ENCODE peak calls at places on chromosomes 3 and 15, in four cellular contexts. E is MM.1S, K is GM23338, S is osteoblast. T is an unnamed sample.
A peak's percentile ranks its signal among the peaks of the same experiment; 100 is the strongest.

GRCh38 chr15:62173215-62173614 is 8.1 kb upstream of the C2CD4B start:
- DNase-seq in S (no peak), K (no peak), E (no peak), T (no peak)

GRCh38 chr3:144665567-144666053 is 694.0 kb downstream of the DIPK2A start:
- DNase-seq in E (no peak), S (no peak), K (no peak), T (no peak)

GRCh38 chr15:66830358-66830757 is 128.3 kb downstream of the SMAD6 start:
- DNase-seq in S (peak; percentile 96), K (no peak), E (no peak), T (no peak)

GRCh38 chr3:229262-229661 is 32.7 kb downstream of the CHL1 start:
- DNase-seq in S (no peak), E (no peak), K (peak; percentile 56), T (no peak)

GRCh38 chr3:53045107-53045783 is 628 bp downstream of the SFMBT1 start:
- DNase-seq in S (peak; percentile 99), E (peak; percentile 59), K (peak; percentile 49), T (peak; percentile 72)

GRCh38 chr3:118850687-118851086 is 184.0 kb downstream of the IGSF11 start:
- DNase-seq in E (no peak), K (peak; percentile 67), S (no peak), T (no peak)

GRCh38 chr3:4113811-4114522 is 189.2 kb upstream of the SETMAR start:
- DNase-seq in S (no peak), K (no peak), E (no peak), T (no peak)

GRCh38 chr3:181936774-181937173 is 225.0 kb downstream of the SOX2 start:
- DNase-seq in S (no peak), E (no peak), K (no peak), T (no peak)

GRCh38 chr3:46561951-46562350 is 4.2 kb downstream of the LRRC2 start:
- DNase-seq in S (no peak), E (no peak), K (no peak), T (no peak)

GRCh38 chr15:66440501-66440900 is 53.8 kb downstream of the MAP2K1 start:
- DNase-seq in K (no peak), E (no peak), S (no peak), T (no peak)

GRCh38 chr3:123284399-123285010 is 82.8 kb downstream of the SEC22A start:
- DNase-seq in E (no peak), K (no peak), S (peak; percentile 30), T (no peak)

GRCh38 chr3:22141769-22142168 is 390.8 kb upstream of the ZNF385D start:
- DNase-seq in E (no peak), K (no peak), S (no peak), T (no peak)

GRCh38 chr3:177810162-177810623 is 612.9 kb upstream of the TBL1XR1 start:
- DNase-seq in S (no peak), K (no peak), E (no peak), T (no peak)

GRCh38 chr3:13517253-13517977 is 31.5 kb upstream of the FBLN2 start:
- DNase-seq in K (no peak), S (peak; percentile 74), E (no peak), T (no peak)

GRCh38 chr3:15520185-15520584 is 1.3 kb downstream of the COLQ start:
- DNase-seq in K (no peak), S (no peak), E (no peak), T (no peak)

GRCh38 chr3:28294667-28295413 is 53.4 kb downstream of the CMC1 start:
- DNase-seq in K (no peak), E (no peak), S (no peak), T (no peak)

GRCh38 chr3:88031543-88032148 is 27.2 kb downstream of the CGGBP1 start:
- DNase-seq in E (peak; percentile 80), S (peak; percentile 39), K (peak; percentile 2), T (peak; percentile 58)

GRCh38 chr3:128919988-128920387 is 40.6 kb downstream of the ACAD9 start:
- DNase-seq in E (no peak), S (no peak), K (no peak), T (no peak)

GRCh38 chr3:122996038-122996580 is 31.5 kb downstream of the SEMA5B start:
- DNase-seq in K (no peak), E (no peak), S (no peak), T (no peak)

GRCh38 chr3:144358191-144358590 is 386.6 kb downstream of the DIPK2A start:
- DNase-seq in E (no peak), S (no peak), K (no peak), T (no peak)

GRCh38 chr3:170727754-170728153 is 141.9 kb upstream of the SLC7A14 start:
- DNase-seq in E (no peak), S (no peak), K (no peak), T (no peak)

GRCh38 chr3:16468114-16469098 is 45.1 kb downstream of the RFTN1 start:
- DNase-seq in E (no peak), K (no peak), S (no peak), T (peak; percentile 69)

GRCh38 chr3:177463863-177464262 is 266.6 kb upstream of the TBL1XR1 start:
- DNase-seq in S (peak; percentile 77), E (no peak), K (peak; percentile 28), T (no peak)

GRCh38 chr3:189572249-189572648 is 58.9 kb upstream of the TP63 start:
- DNase-seq in E (no peak), K (no peak), S (no peak), T (no peak)

GRCh38 chr3:52093751-52094525 is 37.6 kb upstream of the DUSP7 start:
- DNase-seq in S (peak; percentile 80), E (no peak), K (no peak), T (no peak)

GRCh38 chr3:66453525-66454463 is 47.0 kb downstream of the LRIG1 start:
- DNase-seq in E (no peak), K (no peak), S (no peak), T (peak; percentile 72)

GRCh38 chr3:66450389-66451022 is 50.3 kb downstream of the LRIG1 start:
- DNase-seq in K (no peak), E (no peak), S (peak; percentile 64), T (no peak)

GRCh38 chr3:66449411-66449931 is 51.4 kb downstream of the LRIG1 start:
- DNase-seq in E (no peak), K (no peak), S (no peak), T (peak; percentile 64)

GRCh38 chr3:66454464-66454859 is 46.4 kb downstream of the LRIG1 start:
- DNase-seq in E (no peak), S (no peak), K (no peak), T (no peak)

GRCh38 chr3:66452247-66453040 is 48.4 kb downstream of the LRIG1 start:
- DNase-seq in E (no peak), K (no peak), S (no peak), T (no peak)
- H2AFZ ChIP-seq in E (no peak overlapping the region), K (no peak overlapping the region), S (no peak overlapping the region), T (no peak overlapping the region)

GRCh38 chr3:157251685-157252084 is 91.7 kb upstream of the CCNL1 start:
- DNase-seq in E (no peak), S (no peak), K (no peak), T (no peak)

GRCh38 chr3:157247391-157247790 is 87.4 kb upstream of the CCNL1 start:
- DNase-seq in E (no peak), K (no peak), S (no peak), T (no peak)

GRCh38 chr3:157242836-157243235 is 82.9 kb upstream of the CCNL1 start:
- DNase-seq in K (no peak), E (no peak), S (no peak), T (no peak)

GRCh38 chr3:157248590-157249425 is 88.9 kb upstream of the CCNL1 start:
- DNase-seq in K (no peak), S (peak; percentile 68), E (peak; percentile 57), T (no peak)
- H3K4me2 ChIP-seq in K (peak overlapping the region; percentile 22), S (peak overlapping the region; percentile 58), E (peak overlapping the region; percentile 18), T (no peak overlapping the region)

DNA sequence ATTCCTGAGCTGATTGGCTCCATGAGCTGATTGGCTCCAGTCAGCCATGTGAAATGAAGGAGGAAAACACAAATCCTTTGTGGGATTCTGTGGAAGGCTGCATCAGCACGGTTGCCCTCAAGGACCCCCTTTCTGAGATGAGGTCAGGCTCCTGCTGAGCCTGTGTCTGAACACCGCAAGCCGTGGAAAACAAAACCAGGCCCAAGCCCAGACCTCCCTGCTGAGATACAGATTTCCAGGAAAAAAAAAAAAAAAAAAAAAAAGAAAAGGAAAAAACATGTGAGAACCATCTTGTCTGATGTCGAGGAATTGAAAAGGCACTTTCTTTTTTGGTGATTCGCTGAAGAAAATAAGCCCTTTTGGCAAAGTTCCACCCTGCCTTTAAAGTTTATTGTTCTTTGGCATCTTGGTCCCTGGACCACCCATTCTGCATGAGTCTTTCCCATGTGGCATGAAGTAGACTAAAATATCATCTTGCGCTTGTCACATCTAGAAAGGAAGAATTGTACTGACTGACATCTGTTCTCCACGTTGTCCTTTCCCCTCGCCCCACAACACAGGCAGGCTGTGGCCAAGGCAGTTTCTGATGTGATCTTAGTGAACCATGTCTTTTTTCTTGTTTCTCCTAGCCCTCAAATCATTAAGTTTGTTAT is 117.6 kb downstream of the CHST2 start:
- DNase-seq in E (no peak), K (no peak), S (no peak), T (no peak)
- H3K4me1 ChIP-seq in E (no peaks in the 10 kb centered on the region), K (no peaks in the 10 kb centered on the region), S (no peaks in the 10 kb centered on the region), T (peaks cover 22% of the 10 kb centered on the region)

GRCh38 chr15:47961401-47962090 is 159.2 kb upstream of the SLC24A5 start:
- DNase-seq in E (peak; percentile 94), K (no peak), S (no peak), T (no peak)
- H2AFZ ChIP-seq in E (peak overlapping the region; percentile 61), K (no peak overlapping the region), S (peak overlapping the region; percentile 20), T (no peak overlapping the region)

DNA sequence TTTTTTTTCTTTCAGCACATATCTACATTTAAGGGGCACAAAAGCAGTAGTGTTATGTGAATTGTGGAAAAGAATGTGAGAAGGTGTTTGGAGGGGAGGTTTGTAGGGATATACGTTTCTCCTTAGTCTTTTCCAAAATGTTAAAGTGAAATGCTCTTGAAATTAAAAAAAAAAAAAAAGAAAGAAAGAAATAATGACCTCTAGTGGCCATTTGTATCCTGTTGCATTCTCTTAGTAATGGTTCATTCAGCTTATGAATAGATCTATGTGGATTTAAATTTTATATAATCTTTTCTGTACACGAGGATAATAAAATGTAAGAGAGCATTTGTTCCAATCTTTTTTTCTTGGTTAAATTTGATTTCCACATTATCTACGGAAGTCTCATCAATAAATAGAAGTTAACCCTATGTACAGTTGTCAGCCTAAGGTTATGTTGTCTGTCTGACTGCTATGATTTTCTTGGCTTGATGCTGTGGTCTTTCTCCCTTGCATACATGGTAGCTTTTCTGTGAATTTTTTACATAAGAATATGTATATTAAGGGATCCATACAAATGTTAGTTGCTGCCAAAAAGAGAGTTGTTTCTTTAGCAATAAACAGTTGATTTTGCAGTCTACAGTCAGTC is 1.7 kb downstream of the P2RY13 start:
- DNase-seq in K (peak; percentile 51), E (no peak), S (peak; percentile 30), T (peak; percentile 68)
- H3K4me2 ChIP-seq in K (no peak overlapping the region), E (no peak overlapping the region), S (peak overlapping the region; percentile 57), T (no peak overlapping the region)

DNA sequence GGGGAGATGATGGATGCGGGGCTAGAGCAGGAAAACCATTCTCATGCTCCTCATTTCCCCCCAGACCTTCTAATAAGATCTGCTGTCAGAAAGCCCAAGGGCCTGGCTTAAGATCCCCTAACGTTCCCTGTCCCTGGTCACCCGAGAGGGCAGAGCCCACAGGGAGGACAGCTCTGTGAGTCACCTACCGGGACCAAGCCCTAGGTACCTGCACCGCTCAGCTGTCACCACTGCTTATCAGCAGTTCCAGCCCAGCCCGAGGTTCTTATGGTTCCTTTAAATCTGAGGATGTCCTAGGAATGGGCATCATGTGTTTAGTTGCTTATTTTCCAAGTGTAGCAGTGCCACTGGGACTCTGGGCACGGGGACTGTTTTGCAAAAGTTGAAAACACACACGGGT is 53.0 kb downstream of the ATP10A start:
- DNase-seq in S (peak; percentile 11), K (no peak), E (no peak), T (no peak)
- H3K4me1 ChIP-seq in S (peaks cover 3% of the 10 kb centered on the region), K (peaks cover 3% of the 10 kb centered on the region), E (no peaks in the 10 kb centered on the region), T (no peaks in the 10 kb centered on the region)